ENCODE peak calls at places on chromosomes 5 and 9, in five cellular contexts. One of them, this sample, is unnamed.

GRCh38 chr5:68239485-68239884 is 23.9 kb downstream of the PIK3R1 start:
- DNase-seq in IMR-90: peak
- DNase-seq in HFF-Myc: peak
- DNase-seq in tibial artery: peak
- DNase-seq in cardiac muscle cell: peak
- DNase-seq in this sample: peak

GRCh38 chr5:129245489-129245888 is 150.9 kb downstream of the ISOC1 start:
- DNase-seq in IMR-90: no peak
- DNase-seq in HFF-Myc: no peak
- DNase-seq in tibial artery: no peak
- DNase-seq in cardiac muscle cell: peak
- DNase-seq in this sample: no peak

GRCh38 chr9:12464910-12465512 is 228.2 kb upstream of the TYRP1 start:
- DNase-seq in IMR-90: peak
- DNase-seq in HFF-Myc: peak
- DNase-seq in tibial artery: no peak
- DNase-seq in cardiac muscle cell: peak
- DNase-seq in this sample: peak

GRCh38 chr5:179033004-179033580 is 9.5 kb downstream of the ZNF879 start:
- DNase-seq in IMR-90: no peak
- DNase-seq in HFF-Myc: no peak
- DNase-seq in tibial artery: no peak
- DNase-seq in cardiac muscle cell: no peak
- DNase-seq in this sample: no peak

GRCh38 chr5:8750100-8750499 is 795.8 kb downstream of the SEMA5A start:
- DNase-seq in IMR-90: peak
- DNase-seq in HFF-Myc: no peak
- DNase-seq in tibial artery: no peak
- DNase-seq in cardiac muscle cell: peak
- DNase-seq in this sample: no peak

GRCh38 chr9:107172160-107172978 is 110.7 kb upstream of the RAD23B start:
- DNase-seq in IMR-90: peak
- DNase-seq in HFF-Myc: peak
- DNase-seq in tibial artery: peak
- DNase-seq in cardiac muscle cell: peak
- DNase-seq in this sample: peak

GRCh38 chr9:91937031-91937430 is 13.0 kb downstream of the ROR2 start:
- DNase-seq in IMR-90: no peak
- DNase-seq in HFF-Myc: no peak
- DNase-seq in tibial artery: no peak
- DNase-seq in cardiac muscle cell: no peak
- DNase-seq in this sample: no peak

GRCh38 chr5:16791036-16791705 is 144.9 kb downstream of the MYO10 start:
- DNase-seq in IMR-90: peak
- DNase-seq in HFF-Myc: peak
- DNase-seq in tibial artery: no peak
- DNase-seq in cardiac muscle cell: peak
- DNase-seq in this sample: peak

GRCh38 chr5:35031276-35031675 is 16.5 kb downstream of the AGXT2 start:
- DNase-seq in IMR-90: peak
- DNase-seq in HFF-Myc: peak
- DNase-seq in tibial artery: no peak
- DNase-seq in cardiac muscle cell: peak
- DNase-seq in this sample: no peak

GRCh38 chr9:120593955-120594277 is 13.9 kb upstream of the CDK5RAP2 start:
- DNase-seq in IMR-90: no peak
- DNase-seq in HFF-Myc: no peak
- DNase-seq in tibial artery: no peak
- DNase-seq in cardiac muscle cell: no peak
- DNase-seq in this sample: no peak

GRCh38 chr5:135386886-135387628 is 12.0 kb downstream of the MACROH2A1 start:
- DNase-seq in IMR-90: peak
- DNase-seq in HFF-Myc: peak
- DNase-seq in tibial artery: no peak
- DNase-seq in cardiac muscle cell: peak
- DNase-seq in this sample: no peak

GRCh38 chr9:124348831-124349230 is 66.4 kb downstream of the PSMB7 start:
- DNase-seq in IMR-90: no peak
- DNase-seq in HFF-Myc: no peak
- DNase-seq in tibial artery: peak
- DNase-seq in cardiac muscle cell: no peak
- DNase-seq in this sample: no peak

GRCh38 chr5:140322751-140323731 is 20.1 kb upstream of the PFDN1 start:
- DNase-seq in IMR-90: peak
- DNase-seq in HFF-Myc: peak
- DNase-seq in tibial artery: no peak
- DNase-seq in cardiac muscle cell: peak
- DNase-seq in this sample: peak

GRCh38 chr9:93262537-93263310 is 78.8 kb downstream of the WNK2 start:
- DNase-seq in IMR-90: no peak
- DNase-seq in HFF-Myc: no peak
- DNase-seq in tibial artery: peak
- DNase-seq in cardiac muscle cell: no peak
- DNase-seq in this sample: no peak

GRCh38 chr5:144183254-144183889 is 12.7 kb downstream of the KCTD16 start:
- DNase-seq in IMR-90: peak
- DNase-seq in HFF-Myc: no peak
- DNase-seq in tibial artery: no peak
- DNase-seq in cardiac muscle cell: peak
- DNase-seq in this sample: no peak

GRCh38 chr5:91486638-91487037 is 103.5 kb upstream of the ARRDC3 start:
- DNase-seq in IMR-90: peak
- DNase-seq in HFF-Myc: no peak
- DNase-seq in tibial artery: no peak
- DNase-seq in cardiac muscle cell: peak
- DNase-seq in this sample: no peak

GRCh38 chr9:100111235-100111634 is 12.2 kb downstream of the INVS start:
- DNase-seq in IMR-90: peak
- DNase-seq in HFF-Myc: peak
- DNase-seq in tibial artery: peak
- DNase-seq in cardiac muscle cell: peak
- DNase-seq in this sample: no peak

GRCh38 chr5:10507575-10508024 is 56.3 kb upstream of the ANKRD33B start:
- DNase-seq in IMR-90: peak
- DNase-seq in HFF-Myc: no peak
- DNase-seq in tibial artery: no peak
- DNase-seq in cardiac muscle cell: no peak
- DNase-seq in this sample: peak

GRCh38 chr9:97556036-97556720 is 54.7 kb downstream of the TMOD1 start:
- DNase-seq in IMR-90: no peak
- DNase-seq in HFF-Myc: no peak
- DNase-seq in tibial artery: no peak
- DNase-seq in cardiac muscle cell: no peak
- DNase-seq in this sample: no peak

GRCh38 chr5:60483046-60483445 is 216.9 kb downstream of the DEPDC1B start:
- DNase-seq in IMR-90: peak
- DNase-seq in HFF-Myc: no peak
- DNase-seq in tibial artery: no peak
- DNase-seq in cardiac muscle cell: no peak
- DNase-seq in this sample: no peak

GRCh38 chr9:12554636-12555035 is 138.5 kb upstream of the TYRP1 start:
- DNase-seq in IMR-90: peak
- DNase-seq in HFF-Myc: no peak
- DNase-seq in tibial artery: no peak
- DNase-seq in cardiac muscle cell: peak
- DNase-seq in this sample: peak

GRCh38 chr5:1513326-1514026 is 10.3 kb downstream of the LPCAT1 start:
- DNase-seq in IMR-90: no peak
- DNase-seq in HFF-Myc: no peak
- DNase-seq in tibial artery: no peak
- DNase-seq in cardiac muscle cell: no peak
- DNase-seq in this sample: no peak

GRCh38 chr5:89556215-89557009 is 673.4 kb upstream of the MEF2C start:
- DNase-seq in IMR-90: peak
- DNase-seq in HFF-Myc: peak
- DNase-seq in tibial artery: no peak
- DNase-seq in cardiac muscle cell: peak
- DNase-seq in this sample: no peak

GRCh38 chr5:95959964-95960801 is 1.5 kb downstream of the ELL2 start:
- DNase-seq in IMR-90: peak
- DNase-seq in HFF-Myc: no peak
- DNase-seq in tibial artery: peak
- DNase-seq in cardiac muscle cell: peak
- DNase-seq in this sample: peak

GRCh38 chr9:128009639-128010038 is 28.9 kb upstream of the EEIG1 start:
- DNase-seq in IMR-90: no peak
- DNase-seq in HFF-Myc: no peak
- DNase-seq in tibial artery: no peak
- DNase-seq in cardiac muscle cell: no peak
- DNase-seq in this sample: no peak

GRCh38 chr9:125829743-125830142 is 82.6 kb downstream of the PBX3 start:
- DNase-seq in IMR-90: peak
- DNase-seq in HFF-Myc: no peak
- DNase-seq in tibial artery: peak
- DNase-seq in cardiac muscle cell: peak
- DNase-seq in this sample: no peak

GRCh38 chr5:1550287-1551076 is 26.7 kb upstream of the LPCAT1 start:
- DNase-seq in IMR-90: no peak
- DNase-seq in HFF-Myc: no peak
- DNase-seq in tibial artery: no peak
- DNase-seq in cardiac muscle cell: no peak
- DNase-seq in this sample: no peak

GRCh38 chr9:79164396-79164795 is 407.4 kb upstream of the TLE4 start:
- DNase-seq in IMR-90: peak
- DNase-seq in HFF-Myc: no peak
- DNase-seq in tibial artery: no peak
- DNase-seq in cardiac muscle cell: peak
- DNase-seq in this sample: no peak

GRCh38 chr5:122480146-122480545 is 168.1 kb downstream of the SNCAIP start:
- DNase-seq in IMR-90: no peak
- DNase-seq in HFF-Myc: no peak
- DNase-seq in tibial artery: no peak
- DNase-seq in cardiac muscle cell: no peak
- DNase-seq in this sample: no peak

GRCh38 chr9:79233542-79233941 is 338.2 kb upstream of the TLE4 start:
- DNase-seq in IMR-90: peak
- DNase-seq in HFF-Myc: no peak
- DNase-seq in tibial artery: no peak
- DNase-seq in cardiac muscle cell: peak
- DNase-seq in this sample: no peak

GRCh38 chr9:78542491-78543175 is 245.7 kb downstream of the PSAT1 start:
- DNase-seq in IMR-90: no peak
- DNase-seq in HFF-Myc: no peak
- DNase-seq in tibial artery: no peak
- DNase-seq in cardiac muscle cell: no peak
- DNase-seq in this sample: peak

GRCh38 chr9:137421838-137422667 is 909 bp downstream of the EXD3 start:
- DNase-seq in IMR-90: no peak
- DNase-seq in HFF-Myc: no peak
- DNase-seq in tibial artery: no peak
- DNase-seq in cardiac muscle cell: no peak
- DNase-seq in this sample: no peak

GRCh38 chr5:135251099-135251498 is 147.9 kb downstream of the MACROH2A1 start:
- DNase-seq in IMR-90: no peak
- DNase-seq in HFF-Myc: no peak
- DNase-seq in tibial artery: no peak
- DNase-seq in cardiac muscle cell: no peak
- DNase-seq in this sample: no peak

GRCh38 chr5:72478276-72478675 is 28.9 kb downstream of the ZNF366 start:
- DNase-seq in IMR-90: no peak
- DNase-seq in HFF-Myc: no peak
- DNase-seq in tibial artery: no peak
- DNase-seq in cardiac muscle cell: no peak
- DNase-seq in this sample: no peak

GRCh38 chr5:148807845-148808244 is 18.6 kb upstream of the ADRB2 start:
- DNase-seq in IMR-90: no peak
- DNase-seq in HFF-Myc: no peak
- DNase-seq in tibial artery: no peak
- DNase-seq in cardiac muscle cell: no peak
- DNase-seq in this sample: no peak

DNA sequence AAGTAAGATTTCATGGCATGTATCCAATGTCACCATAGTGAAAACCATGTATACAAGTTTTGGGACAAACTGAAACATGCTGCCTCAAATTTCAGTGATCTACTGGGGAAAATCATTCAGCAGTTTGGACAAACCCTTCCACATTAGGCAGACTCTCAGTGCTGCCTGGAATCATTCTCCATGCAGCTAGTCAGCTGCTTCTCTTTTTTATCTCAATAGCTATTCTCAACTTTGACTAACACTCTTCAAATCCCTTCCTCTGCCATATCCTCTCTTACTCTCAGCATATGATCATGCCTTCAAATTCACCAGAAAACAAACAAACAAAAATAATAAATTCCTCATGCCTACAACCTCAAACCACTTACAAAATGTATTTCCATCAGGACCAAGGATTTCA is 323.3 kb downstream of the MAN2A1 start:
- DNase-seq in IMR-90: no peak
- DNase-seq in HFF-Myc: no peak
- DNase-seq in tibial artery: no peak
- DNase-seq in cardiac muscle cell: no peak
- DNase-seq in this sample: no peak
- TF ChIP-seq CTCF in IMR-90: no peak
- TF ChIP-seq CTCF in HFF-Myc: no peak
- TF ChIP-seq CTCF in tibial artery: no peak
- TF ChIP-seq CTCF in cardiac muscle cell: no peak
- TF ChIP-seq CTCF in this sample: no peak

GRCh38 chr5:82107277-82107676 is 135.5 kb downstream of the ATG10 start:
- DNase-seq in IMR-90: peak
- DNase-seq in HFF-Myc: no peak
- DNase-seq in tibial artery: no peak
- DNase-seq in cardiac muscle cell: peak
- DNase-seq in this sample: no peak
- TF ChIP-seq CTCF in IMR-90: peak
- TF ChIP-seq CTCF in HFF-Myc: peak
- TF ChIP-seq CTCF in tibial artery: no peak
- TF ChIP-seq CTCF in cardiac muscle cell: peak
- TF ChIP-seq CTCF in this sample: peak

GRCh38 chr5:27124590-27124989 is 86.2 kb upstream of the CDH9 start:
- DNase-seq in IMR-90: peak
- DNase-seq in HFF-Myc: no peak
- DNase-seq in tibial artery: no peak
- DNase-seq in cardiac muscle cell: peak
- DNase-seq in this sample: peak
- TF ChIP-seq CTCF in IMR-90: peak
- TF ChIP-seq CTCF in HFF-Myc: peak
- TF ChIP-seq CTCF in tibial artery: peak
- TF ChIP-seq CTCF in cardiac muscle cell: peak
- TF ChIP-seq CTCF in this sample: peak

GRCh38 chr9:130833324-130833990 is 1.6 kb upstream of the ABL1 start:
- DNase-seq in IMR-90: peak
- DNase-seq in HFF-Myc: no peak
- DNase-seq in tibial artery: no peak
- DNase-seq in cardiac muscle cell: peak
- DNase-seq in this sample: no peak

GRCh38 chr9:130834371-130835311 is at the start of gene ABL1:
- DNase-seq in IMR-90: peak
- DNase-seq in HFF-Myc: no peak
- DNase-seq in tibial artery: peak
- DNase-seq in cardiac muscle cell: peak
- DNase-seq in this sample: peak

GRCh38 chr9:130837644-130838043 is 2.6 kb downstream of the ABL1 start:
- DNase-seq in IMR-90: no peak
- DNase-seq in HFF-Myc: no peak
- DNase-seq in tibial artery: no peak
- DNase-seq in cardiac muscle cell: no peak
- DNase-seq in this sample: no peak

GRCh38 chr9:130837002-130837511 is 2.0 kb downstream of the ABL1 start:
- DNase-seq in IMR-90: peak
- DNase-seq in HFF-Myc: no peak
- DNase-seq in tibial artery: no peak
- DNase-seq in cardiac muscle cell: peak
- DNase-seq in this sample: no peak

GRCh38 chr9:130835441-130836298 is 616 bp downstream of the ABL1 start:
- DNase-seq in IMR-90: peak
- DNase-seq in HFF-Myc: no peak
- DNase-seq in tibial artery: no peak
- DNase-seq in cardiac muscle cell: peak
- DNase-seq in this sample: peak
- TF ChIP-seq CTCF in IMR-90: no peak
- TF ChIP-seq CTCF in HFF-Myc: no peak
- TF ChIP-seq CTCF in tibial artery: no peak
- TF ChIP-seq CTCF in cardiac muscle cell: no peak
- TF ChIP-seq CTCF in this sample: no peak